ENCODE peak calls at places on chromosomes 11 and 22, in seven cellular contexts. I is mesenchymal stem cell, G is IMR-90, S is neuronal stem cell, Y is mesendoderm, N is H1, D is H9. M is an unnamed sample.

GRCh38 chr11:128174465-128175101 is 412.8 kb downstream of the ETS1 start:
- DNase-seq in I (peak), G (peak), S (no peak), Y (peak), N (no peak), D (peak), M (peak)

GRCh38 chr22:25700996-25701815 is 40.8 kb upstream of the MYO18B start:
- DNase-seq in I (no peak), G (peak), S (no peak), Y (no peak), N (no peak), D (no peak), M (no peak)

GRCh38 chr11:65621460-65621859 is 5.9 kb downstream of the PCNX3 start:
- DNase-seq in I (no peak), G (no peak), S (no peak), Y (no peak), N (no peak), D (no peak), M (no peak)

GRCh38 chr11:109586789-109587188 is 164.8 kb downstream of the C11orf87 start:
- DNase-seq in I (no peak), G (no peak), S (no peak), Y (peak), N (no peak), D (peak), M (no peak)

GRCh38 chr22:38074181-38075104 is 9.5 kb downstream of the SLC16A8 start:
- DNase-seq in I (peak), G (peak), S (no peak), Y (peak), N (no peak), D (peak), M (peak)

GRCh38 chr11:17991799-17992433 is 20.9 kb downstream of the SERGEF start:
- DNase-seq in I (peak), G (peak), S (no peak), Y (peak), N (no peak), D (no peak), M (peak)

GRCh38 chr11:88779551-88779950 is 286.2 kb downstream of the GRM5 start:
- DNase-seq in I (no peak), G (peak), S (no peak), Y (no peak), N (no peak), D (no peak), M (no peak)

GRCh38 chr11:114358711-114359110 is 41.6 kb downstream of the C11orf71 start:
- DNase-seq in I (no peak), G (peak), S (no peak), Y (no peak), N (no peak), D (no peak), M (no peak)

GRCh38 chr11:995752-996420 is 40.6 kb downstream of the MUC6 start:
- DNase-seq in I (peak), G (no peak), S (peak), Y (no peak), N (no peak), D (no peak), M (no peak)

GRCh38 chr22:45612940-45613339 is 58.7 kb upstream of the ATXN10 start:
- DNase-seq in I (no peak), G (no peak), S (no peak), Y (no peak), N (no peak), D (no peak), M (no peak)

GRCh38 chr11:30573951-30574350 is 12.2 kb downstream of the MPPED2 start:
- DNase-seq in I (peak), G (peak), S (no peak), Y (no peak), N (no peak), D (no peak), M (no peak)

GRCh38 chr22:44693145-44693544 is 8.9 kb upstream of the PRR5 start:
- DNase-seq in I (no peak), G (no peak), S (no peak), Y (no peak), N (no peak), D (no peak), M (no peak)

GRCh38 chr11:126352934-126353801 is 2.3 kb upstream of the ST3GAL4 start:
- DNase-seq in I (peak), G (peak), S (no peak), Y (peak), N (no peak), D (no peak), M (no peak)

GRCh38 chr11:123083623-123084029 is 21.7 kb upstream of the HSPA8 start:
- DNase-seq in I (peak), G (peak), S (no peak), Y (peak), N (no peak), D (no peak), M (peak)

GRCh38 chr11:65316979-65317786 is 2.5 kb downstream of the CDC42EP2 start:
- DNase-seq in I (peak), G (peak), S (no peak), Y (peak), N (no peak), D (peak), M (no peak)

GRCh38 chr11:67400251-67400941 is 1.3 kb downstream of the PPP1CA start:
- DNase-seq in I (peak), G (no peak), S (no peak), Y (no peak), N (no peak), D (no peak), M (no peak)

GRCh38 chr11:5564259-5565019 is 16.1 kb upstream of the OR52H1 start:
- DNase-seq in I (no peak), G (peak), S (no peak), Y (peak), N (no peak), D (no peak), M (no peak)

GRCh38 chr11:2563216-2564007 is 118.6 kb downstream of the KCNQ1 start:
- DNase-seq in I (no peak), G (no peak), S (no peak), Y (no peak), N (no peak), D (no peak), M (peak)

GRCh38 chr22:45240137-45240809 is 421 bp downstream of the KIAA0930 start:
- DNase-seq in I (peak), G (no peak), S (no peak), Y (peak), N (no peak), D (no peak), M (no peak)

GRCh38 chr11:77027275-77027674 is 6.9 kb upstream of the B3GNT6 start:
- DNase-seq in I (no peak), G (peak), S (no peak), Y (no peak), N (no peak), D (no peak), M (no peak)

GRCh38 chr22:18966748-18967147 is 30.7 kb upstream of the PRODH start:
- DNase-seq in I (no peak), G (no peak), S (no peak), Y (no peak), N (no peak), D (no peak), M (no peak)

GRCh38 chr11:16034074-16034473 is 322.3 kb downstream of the SOX6 start:
- DNase-seq in I (no peak), G (no peak), S (no peak), Y (no peak), N (no peak), D (no peak), M (no peak)

GRCh38 chr11:29293825-29294224 is 723.0 kb downstream of the KCNA4 start:
- DNase-seq in I (peak), G (peak), S (no peak), Y (no peak), N (no peak), D (no peak), M (peak)

GRCh38 chr11:63142459-63142858 is 1.6 kb downstream of the SLC22A24 start:
- DNase-seq in I (no peak), G (no peak), S (no peak), Y (no peak), N (no peak), D (no peak), M (no peak)

GRCh38 chr11:69356703-69357457 is 62.9 kb downstream of the MYEOV start:
- DNase-seq in I (no peak), G (no peak), S (no peak), Y (no peak), N (no peak), D (peak), M (no peak)

GRCh38 chr22:47616396-47617020 is 854.1 kb downstream of the TBC1D22A start:
- DNase-seq in I (no peak), G (no peak), S (no peak), Y (no peak), N (no peak), D (peak), M (no peak)
- H2AK5ac ChIP-seq in I (no peak), G (no peak), S (no peak), Y (no peak), N (no peak), D (no peak), M (no peak)

DNA sequence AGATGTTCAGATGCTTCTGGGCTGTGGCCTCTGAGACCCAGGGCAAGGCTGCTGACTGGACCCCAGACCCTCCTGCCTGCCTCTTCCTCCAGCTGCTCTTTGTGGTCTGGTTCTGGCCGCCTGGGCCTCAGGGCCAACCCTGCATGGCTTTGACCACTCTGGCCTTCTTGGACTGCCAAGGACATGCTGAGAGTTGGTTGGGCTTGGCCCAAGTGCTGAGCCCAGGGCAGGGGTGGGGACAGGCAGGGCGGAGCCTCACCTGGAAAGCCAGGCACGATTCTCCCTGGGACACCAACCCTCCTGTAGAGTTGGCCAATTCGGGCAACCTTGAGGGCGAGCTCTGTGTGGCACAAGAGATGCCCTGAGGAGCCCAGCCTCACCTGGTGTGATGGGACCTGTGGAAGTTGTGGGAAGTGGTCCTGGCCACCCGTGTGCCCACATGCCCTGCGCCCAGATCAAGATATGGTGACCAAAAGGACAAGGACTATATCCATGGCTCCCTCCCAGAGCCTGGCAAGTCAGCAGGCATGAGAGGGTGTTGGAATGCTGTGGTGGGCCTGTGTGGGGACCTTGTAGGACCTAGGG is 11.6 kb downstream of the TANGO2 start:
- DNase-seq in I (no peak), G (no peak), S (no peak), Y (no peak), N (no peak), D (no peak), M (no peak)
- H2AK5ac ChIP-seq in I (no peak), G (no peak), S (no peak), Y (no peak), N (no peak), D (no peak), M (no peak)

DNA sequence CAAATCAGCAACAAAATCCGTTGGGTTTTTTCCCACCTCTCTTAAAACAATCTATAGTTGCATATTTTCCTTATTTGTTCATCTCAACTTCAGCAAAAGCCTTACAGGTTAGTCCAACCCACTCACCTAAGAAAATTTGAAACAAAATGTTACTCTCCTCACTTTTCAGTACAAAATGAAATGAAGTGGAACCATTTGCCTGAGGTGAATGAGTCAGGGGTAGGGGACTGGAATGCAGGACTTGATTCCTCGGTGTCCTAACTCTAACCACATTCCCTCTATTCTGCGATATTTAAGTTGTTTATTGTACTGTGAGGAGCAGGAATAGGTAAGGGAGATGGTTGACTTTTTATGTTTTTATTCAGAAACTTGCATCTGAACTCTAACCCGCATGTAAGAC is 16.4 kb downstream of the ATP5MG start:
- DNase-seq in I (no peak), G (no peak), S (no peak), Y (peak), N (no peak), D (no peak), M (peak)
- H2AK5ac ChIP-seq in I (no peak), G (no peak), S (no peak), Y (no peak), N (no peak), D (no peak), M (no peak)

DNA sequence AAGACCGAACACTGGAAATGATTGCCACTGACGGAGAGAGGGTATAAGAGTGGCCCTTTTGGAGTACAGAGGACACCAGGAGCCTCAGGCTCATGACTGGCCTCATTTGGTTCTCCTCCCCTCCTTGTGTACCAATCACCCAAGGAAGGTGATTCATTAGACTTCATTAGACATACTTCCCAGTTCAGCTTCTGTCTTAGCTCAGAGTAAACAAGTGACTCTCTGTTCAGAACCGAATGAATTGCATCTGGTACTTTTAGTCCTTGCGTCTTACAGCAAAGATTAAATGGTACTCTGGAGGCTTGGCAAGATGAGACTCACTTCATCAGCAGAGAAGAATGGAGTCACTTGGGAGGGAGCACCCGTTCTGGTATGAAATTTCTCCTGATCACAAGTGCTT is 75.2 kb downstream of the ZNRF3 start:
- DNase-seq in I (peak), G (peak), S (no peak), Y (no peak), N (no peak), D (no peak), M (no peak)
- H2AK5ac ChIP-seq in I (peak), G (no peak), S (no peak), Y (no peak), N (no peak), D (no peak), M (no peak)

M was measured in trophoblast cell.